ENCODE peak calls at places on chromosome 21, in ten cellular contexts. One of them, this sample, is unnamed.

GRCh38 chr21:39422468-39423241 is 22.9 kb downstream of the LCA5L start:
- DNase-seq in HFFc6: no peak
- DNase-seq in foreskin fibroblast: no peak
- DNase-seq in A549: no peak
- DNase-seq in hepatocyte: no peak
- DNase-seq in GM12865: no peak
- DNase-seq in ovary: no peak
- DNase-seq in fibroblast of lung: no peak
- DNase-seq in dorsolateral prefrontal cortex: no peak
- DNase-seq in spleen: no peak
- DNase-seq in this sample: no peak

GRCh38 chr21:31184462-31184861 is 146.2 kb upstream of the KRTAP19-8 start:
- DNase-seq in HFFc6: no peak
- DNase-seq in foreskin fibroblast: no peak
- DNase-seq in A549: no peak
- DNase-seq in hepatocyte: no peak
- DNase-seq in GM12865: no peak
- DNase-seq in ovary: no peak
- DNase-seq in fibroblast of lung: no peak
- DNase-seq in dorsolateral prefrontal cortex: no peak
- DNase-seq in spleen: no peak
- DNase-seq in this sample: no peak

GRCh38 chr21:31136891-31137290 is 98.6 kb upstream of the KRTAP19-8 start:
- DNase-seq in HFFc6: no peak
- DNase-seq in foreskin fibroblast: no peak
- DNase-seq in A549: no peak
- DNase-seq in hepatocyte: peak; percentile 30
- DNase-seq in GM12865: peak; percentile 63
- DNase-seq in ovary: no peak
- DNase-seq in fibroblast of lung: peak; percentile 86
- DNase-seq in dorsolateral prefrontal cortex: peak; percentile 15
- DNase-seq in spleen: no peak
- DNase-seq in this sample: no peak

GRCh38 chr21:39763282-39763970 is 18.4 kb downstream of the IGSF5 start:
- DNase-seq in HFFc6: no peak
- DNase-seq in foreskin fibroblast: no peak
- DNase-seq in A549: no peak
- DNase-seq in hepatocyte: no peak
- DNase-seq in GM12865: no peak
- DNase-seq in ovary: peak; percentile 46
- DNase-seq in fibroblast of lung: no peak
- DNase-seq in dorsolateral prefrontal cortex: no peak
- DNase-seq in spleen: no peak
- DNase-seq in this sample: no peak

GRCh38 chr21:29849735-29850176 is 90.0 kb downstream of the GRIK1 start:
- DNase-seq in HFFc6: peak; percentile 46
- DNase-seq in foreskin fibroblast: peak; percentile 80
- DNase-seq in A549: peak; percentile 5
- DNase-seq in hepatocyte: peak; percentile 82
- DNase-seq in GM12865: peak; percentile 74
- DNase-seq in ovary: peak; percentile 26
- DNase-seq in fibroblast of lung: peak; percentile 74
- DNase-seq in dorsolateral prefrontal cortex: peak; percentile 37
- DNase-seq in spleen: no peak
- DNase-seq in this sample: peak; percentile 41

GRCh38 chr21:15051652-15052554 is 12.9 kb downstream of the NRIP1 start:
- DNase-seq in HFFc6: peak; percentile 10
- DNase-seq in foreskin fibroblast: no peak
- DNase-seq in A549: no peak
- DNase-seq in hepatocyte: peak; percentile 26
- DNase-seq in GM12865: peak; percentile 18
- DNase-seq in ovary: no peak
- DNase-seq in fibroblast of lung: no peak
- DNase-seq in dorsolateral prefrontal cortex: no peak
- DNase-seq in spleen: no peak
- DNase-seq in this sample: no peak

GRCh38 chr21:23887709-23888303 is 1719.5 kb downstream of the MRPL39 start:
- DNase-seq in HFFc6: no peak
- DNase-seq in foreskin fibroblast: no peak
- DNase-seq in A549: no peak
- DNase-seq in hepatocyte: no peak
- DNase-seq in GM12865: peak; percentile 30
- DNase-seq in ovary: no peak
- DNase-seq in fibroblast of lung: no peak
- DNase-seq in dorsolateral prefrontal cortex: no peak
- DNase-seq in spleen: peak; percentile 87
- DNase-seq in this sample: no peak

GRCh38 chr21:37871121-37871862 is 45.0 kb downstream of the KCNJ6 start:
- DNase-seq in HFFc6: peak; percentile 69
- DNase-seq in foreskin fibroblast: peak; percentile 92
- DNase-seq in A549: no peak
- DNase-seq in hepatocyte: no peak
- DNase-seq in GM12865: no peak
- DNase-seq in ovary: no peak
- DNase-seq in fibroblast of lung: peak; percentile 70
- DNase-seq in dorsolateral prefrontal cortex: no peak
- DNase-seq in spleen: no peak
- DNase-seq in this sample: no peak

GRCh38 chr21:28832013-28832714 is 160.5 kb downstream of the LTN1 start:
- DNase-seq in HFFc6: peak; percentile 54
- DNase-seq in foreskin fibroblast: peak; percentile 61
- DNase-seq in A549: no peak
- DNase-seq in hepatocyte: no peak
- DNase-seq in GM12865: no peak
- DNase-seq in ovary: no peak
- DNase-seq in fibroblast of lung: no peak
- DNase-seq in dorsolateral prefrontal cortex: no peak
- DNase-seq in spleen: no peak
- DNase-seq in this sample: no peak

GRCh38 chr21:26881504-26882228 is 36.5 kb upstream of the ADAMTS1 start:
- DNase-seq in HFFc6: peak; percentile 22
- DNase-seq in foreskin fibroblast: peak; percentile 49
- DNase-seq in A549: no peak
- DNase-seq in hepatocyte: no peak
- DNase-seq in GM12865: peak; percentile 9
- DNase-seq in ovary: no peak
- DNase-seq in fibroblast of lung: peak; percentile 65
- DNase-seq in dorsolateral prefrontal cortex: no peak
- DNase-seq in spleen: no peak
- DNase-seq in this sample: no peak

GRCh38 chr21:27425172-27425571 is 458.3 kb upstream of the ADAMTS5 start:
- DNase-seq in HFFc6: no peak
- DNase-seq in foreskin fibroblast: peak; percentile 51
- DNase-seq in A549: no peak
- DNase-seq in hepatocyte: no peak
- DNase-seq in GM12865: no peak
- DNase-seq in ovary: no peak
- DNase-seq in fibroblast of lung: no peak
- DNase-seq in dorsolateral prefrontal cortex: no peak
- DNase-seq in spleen: no peak
- DNase-seq in this sample: no peak

GRCh38 chr21:23886828-23887708 is 1720.2 kb downstream of the MRPL39 start:
- DNase-seq in HFFc6: no peak
- DNase-seq in foreskin fibroblast: no peak
- DNase-seq in A549: no peak
- DNase-seq in hepatocyte: no peak
- DNase-seq in GM12865: no peak
- DNase-seq in ovary: no peak
- DNase-seq in fibroblast of lung: no peak
- DNase-seq in dorsolateral prefrontal cortex: no peak
- DNase-seq in spleen: no peak
- DNase-seq in this sample: no peak

GRCh38 chr21:46489800-46490199 is 31.1 kb downstream of the DIP2A start:
- DNase-seq in HFFc6: no peak
- DNase-seq in foreskin fibroblast: no peak
- DNase-seq in A549: no peak
- DNase-seq in hepatocyte: no peak
- DNase-seq in GM12865: no peak
- DNase-seq in ovary: no peak
- DNase-seq in fibroblast of lung: no peak
- DNase-seq in dorsolateral prefrontal cortex: no peak
- DNase-seq in spleen: no peak
- DNase-seq in this sample: no peak

GRCh38 chr21:26421724-26422123 is 151.4 kb downstream of the CYYR1 start:
- DNase-seq in HFFc6: no peak
- DNase-seq in foreskin fibroblast: no peak
- DNase-seq in A549: no peak
- DNase-seq in hepatocyte: no peak
- DNase-seq in GM12865: peak; percentile 20
- DNase-seq in ovary: no peak
- DNase-seq in fibroblast of lung: no peak
- DNase-seq in dorsolateral prefrontal cortex: no peak
- DNase-seq in spleen: no peak
- DNase-seq in this sample: no peak

GRCh38 chr21:21631961-21632360 is 633.8 kb downstream of the NCAM2 start:
- DNase-seq in HFFc6: no peak
- DNase-seq in foreskin fibroblast: peak; percentile 3
- DNase-seq in A549: no peak
- DNase-seq in hepatocyte: no peak
- DNase-seq in GM12865: no peak
- DNase-seq in ovary: no peak
- DNase-seq in fibroblast of lung: peak; percentile 45
- DNase-seq in dorsolateral prefrontal cortex: no peak
- DNase-seq in spleen: no peak
- DNase-seq in this sample: no peak

GRCh38 chr21:22900511-22900910 is 1902.3 kb downstream of the NCAM2 start:
- DNase-seq in HFFc6: no peak
- DNase-seq in foreskin fibroblast: no peak
- DNase-seq in A549: no peak
- DNase-seq in hepatocyte: no peak
- DNase-seq in GM12865: no peak
- DNase-seq in ovary: no peak
- DNase-seq in fibroblast of lung: no peak
- DNase-seq in dorsolateral prefrontal cortex: no peak
- DNase-seq in spleen: no peak
- DNase-seq in this sample: no peak

GRCh38 chr21:43281661-43282357 is 113.0 kb downstream of the CRYAA start:
- DNase-seq in HFFc6: no peak
- DNase-seq in foreskin fibroblast: no peak
- DNase-seq in A549: no peak
- DNase-seq in hepatocyte: no peak
- DNase-seq in GM12865: no peak
- DNase-seq in ovary: no peak
- DNase-seq in fibroblast of lung: no peak
- DNase-seq in dorsolateral prefrontal cortex: no peak
- DNase-seq in spleen: peak; percentile 68
- DNase-seq in this sample: no peak

GRCh38 chr21:18350216-18350615 is 53.4 kb downstream of the TMPRSS15 start:
- DNase-seq in HFFc6: no peak
- DNase-seq in foreskin fibroblast: no peak
- DNase-seq in A549: no peak
- DNase-seq in hepatocyte: no peak
- DNase-seq in GM12865: no peak
- DNase-seq in ovary: no peak
- DNase-seq in fibroblast of lung: peak; percentile 28
- DNase-seq in dorsolateral prefrontal cortex: no peak
- DNase-seq in spleen: no peak
- DNase-seq in this sample: no peak

GRCh38 chr21:41885341-41886024 is 6.3 kb upstream of the PRDM15 start:
- DNase-seq in HFFc6: no peak
- DNase-seq in foreskin fibroblast: peak; percentile 23
- DNase-seq in A549: no peak
- DNase-seq in hepatocyte: no peak
- DNase-seq in GM12865: no peak
- DNase-seq in ovary: no peak
- DNase-seq in fibroblast of lung: peak; percentile 65
- DNase-seq in dorsolateral prefrontal cortex: no peak
- DNase-seq in spleen: peak; percentile 60
- DNase-seq in this sample: no peak
- TF ChIP-seq CTCF in HFFc6: no peak
- TF ChIP-seq CTCF in foreskin fibroblast: no peak
- TF ChIP-seq CTCF in A549: no peak
- TF ChIP-seq CTCF in hepatocyte: no peak
- TF ChIP-seq CTCF in GM12865: no peak
- TF ChIP-seq CTCF in ovary: no peak
- TF ChIP-seq CTCF in fibroblast of lung: peak; percentile 1
- TF ChIP-seq CTCF in dorsolateral prefrontal cortex: no peak
- TF ChIP-seq CTCF in spleen: no peak
- TF ChIP-seq CTCF in this sample: no peak

DNA sequence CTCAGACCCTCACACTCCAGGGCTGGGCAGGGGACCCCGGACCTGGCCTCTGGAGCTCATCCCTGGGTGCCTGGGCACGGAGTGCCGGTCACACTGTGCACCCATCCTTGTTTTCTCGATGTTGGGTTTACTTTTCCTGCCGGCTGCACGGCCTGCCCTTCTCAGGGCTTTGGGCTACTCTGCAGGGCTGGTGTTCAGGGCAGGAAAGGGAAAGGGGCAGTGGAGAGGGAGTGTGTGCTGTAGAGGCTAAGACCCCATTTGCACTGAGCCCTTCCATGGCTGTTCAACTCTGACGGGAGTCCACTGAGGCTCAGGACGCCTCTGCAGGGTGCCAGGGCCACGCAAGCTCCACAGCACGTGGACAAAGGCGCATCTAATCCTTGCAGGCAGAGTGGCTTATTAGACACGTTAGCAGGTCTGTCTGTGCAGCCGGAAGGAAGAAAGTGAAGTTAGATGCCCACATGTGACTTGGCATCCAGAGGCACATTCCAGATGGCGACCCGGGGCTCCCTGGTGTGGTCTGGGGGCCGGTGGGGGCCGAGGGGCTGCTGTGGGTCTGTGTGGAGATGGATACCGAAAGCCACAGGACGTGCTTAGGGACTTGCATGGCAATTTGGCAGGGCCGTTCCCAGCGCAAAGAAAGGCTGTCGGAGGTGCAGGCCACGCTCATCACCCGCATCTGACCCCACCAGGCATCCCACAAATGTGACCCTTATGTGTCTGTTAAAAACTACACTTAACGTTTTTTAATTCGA is 33.6 kb downstream of the COL18A1 start:
- DNase-seq in HFFc6: no peak
- DNase-seq in foreskin fibroblast: no peak
- DNase-seq in A549: no peak
- DNase-seq in hepatocyte: no peak
- DNase-seq in GM12865: no peak
- DNase-seq in ovary: no peak
- DNase-seq in fibroblast of lung: no peak
- DNase-seq in dorsolateral prefrontal cortex: no peak
- DNase-seq in spleen: peak; percentile 71
- DNase-seq in this sample: no peak
- TF ChIP-seq CTCF in HFFc6: no peak
- TF ChIP-seq CTCF in foreskin fibroblast: no peak
- TF ChIP-seq CTCF in A549: no peak
- TF ChIP-seq CTCF in hepatocyte: no peak
- TF ChIP-seq CTCF in GM12865: no peak
- TF ChIP-seq CTCF in ovary: no peak
- TF ChIP-seq CTCF in fibroblast of lung: no peak
- TF ChIP-seq CTCF in dorsolateral prefrontal cortex: no peak
- TF ChIP-seq CTCF in spleen: no peak
- TF ChIP-seq CTCF in this sample: no peak

GRCh38 chr21:36388835-36389234 is 3.6 kb downstream of the CHAF1B start:
- DNase-seq in HFFc6: no peak
- DNase-seq in foreskin fibroblast: peak; percentile 35
- DNase-seq in A549: no peak
- DNase-seq in hepatocyte: peak; percentile 20
- DNase-seq in GM12865: peak; percentile 74
- DNase-seq in ovary: no peak
- DNase-seq in fibroblast of lung: peak; percentile 35
- DNase-seq in dorsolateral prefrontal cortex: peak; percentile 30
- DNase-seq in spleen: no peak
- DNase-seq in this sample: no peak
- TF ChIP-seq CTCF in HFFc6: peak; percentile 29
- TF ChIP-seq CTCF in foreskin fibroblast: peak; percentile 15
- TF ChIP-seq CTCF in A549: no peak
- TF ChIP-seq CTCF in hepatocyte: no peak
- TF ChIP-seq CTCF in GM12865: peak; percentile 17
- TF ChIP-seq CTCF in ovary: no peak
- TF ChIP-seq CTCF in fibroblast of lung: peak; percentile 45
- TF ChIP-seq CTCF in dorsolateral prefrontal cortex: peak; percentile 31
- TF ChIP-seq CTCF in spleen: no peak
- TF ChIP-seq CTCF in this sample: no peak

GRCh38 chr21:16454371-16454770 is 724.6 kb downstream of the USP25 start:
- DNase-seq in HFFc6: peak; percentile 24
- DNase-seq in foreskin fibroblast: peak; percentile 22
- DNase-seq in A549: no peak
- DNase-seq in hepatocyte: no peak
- DNase-seq in GM12865: no peak
- DNase-seq in ovary: no peak
- DNase-seq in fibroblast of lung: peak; percentile 42
- DNase-seq in dorsolateral prefrontal cortex: no peak
- DNase-seq in spleen: no peak
- DNase-seq in this sample: no peak
- TF ChIP-seq CTCF in HFFc6: peak; percentile 74
- TF ChIP-seq CTCF in foreskin fibroblast: peak; percentile 22
- TF ChIP-seq CTCF in A549: peak; percentile 31
- TF ChIP-seq CTCF in hepatocyte: peak; percentile 33
- TF ChIP-seq CTCF in GM12865: no peak
- TF ChIP-seq CTCF in ovary: no peak
- TF ChIP-seq CTCF in fibroblast of lung: peak; percentile 46
- TF ChIP-seq CTCF in dorsolateral prefrontal cortex: peak; percentile 39
- TF ChIP-seq CTCF in spleen: no peak
- TF ChIP-seq CTCF in this sample: no peak

This sample was measured in endothelial cell.